ENCODE peak calls at places on chromosomes 2 and 18, in four cellular contexts. T, A, Q and J are unnamed samples.

GRCh38 chr2:174051741-174052638 is 86.8 kb upstream of the SP3 start:
- DNase-seq in A (peak; percentile 33), T (peak; percentile 53), Q (no peak), J (no peak)

GRCh38 chr2:177622516-177622915 is 229.9 kb downstream of the AGPS start:
- DNase-seq in Q (no peak), T (no peak), A (no peak), J (no peak)

GRCh38 chr2:42860518-42861094 is 68.2 kb upstream of the HAAO start:
- DNase-seq in A (no peak), T (no peak), Q (no peak), J (no peak)

GRCh38 chr18:46755315-46756171 is 1.3 kb downstream of the ST8SIA5 start:
- DNase-seq in T (no peak), A (no peak), Q (no peak), J (no peak)

GRCh38 chr18:50819727-50820378 is at the start of gene MRO:
- DNase-seq in A (peak; percentile 82), T (peak; percentile 88), Q (peak; percentile 62), J (peak; percentile 85)

GRCh38 chr2:70258532-70258875 is 567 bp downstream of the PCYOX1 start:
- DNase-seq in Q (no peak), T (peak; percentile 73), A (peak; percentile 62), J (peak; percentile 84)

GRCh38 chr18:46199515-46200147 is 95.4 kb downstream of the HAUS1 start:
- DNase-seq in Q (no peak), T (no peak), A (no peak), J (no peak)

GRCh38 chr2:227761734-227762476 is 16.2 kb downstream of the SCYGR8 start:
- DNase-seq in A (no peak), Q (no peak), T (no peak), J (no peak)

GRCh38 chr2:156170929-156171328 is 161.6 kb downstream of the NR4A2 start:
- DNase-seq in T (no peak), A (no peak), Q (no peak), J (no peak)

GRCh38 chr2:113309655-113310387 is 31.1 kb upstream of the PAX8 start:
- DNase-seq in A (no peak), T (no peak), Q (no peak), J (no peak)

GRCh38 chr2:235444101-235444597 is 49.7 kb upstream of the AGAP1 start:
- DNase-seq in T (no peak), Q (no peak), A (no peak), J (no peak)

GRCh38 chr2:128425731-128426620 is 107.3 kb upstream of the HS6ST1 start:
- DNase-seq in A (peak; percentile 57), Q (no peak), T (no peak), J (peak; percentile 58)